ENCODE peak calls at places on chromosomes 7 and 10, in nine cellular contexts. One of them, this sample, is unnamed.
A peak's percentile ranks its signal among the peaks of the same experiment; 100 is the strongest.

GRCh38 chr7:41451826-41452225 is 251.1 kb downstream of the INHBA start:
- DNase-seq in breast epithelium: no peak
- DNase-seq in A549: no peak
- DNase-seq in Peyer's patch: no peak
- DNase-seq in neural progenitor cell: no peak
- DNase-seq in prostate gland: no peak
- DNase-seq in brain microvascular endothelial cell: no peak
- DNase-seq in HCT116: no peak
- DNase-seq in RWPE2: no peak
- DNase-seq in this sample: peak; percentile 60

GRCh38 chr10:3811331-3811870 is 26.4 kb upstream of the KLF6 start:
- DNase-seq in breast epithelium: no peak
- DNase-seq in A549: no peak
- DNase-seq in Peyer's patch: peak; percentile 61
- DNase-seq in neural progenitor cell: no peak
- DNase-seq in prostate gland: peak; percentile 52
- DNase-seq in brain microvascular endothelial cell: peak; percentile 80
- DNase-seq in HCT116: no peak
- DNase-seq in RWPE2: peak; percentile 88
- DNase-seq in this sample: peak; percentile 49

GRCh38 chr7:139620676-139621344 is 97.3 kb downstream of the CLEC2L start:
- DNase-seq in breast epithelium: no peak
- DNase-seq in A549: peak; percentile 48
- DNase-seq in Peyer's patch: peak; percentile 27
- DNase-seq in neural progenitor cell: peak; percentile 62
- DNase-seq in prostate gland: no peak
- DNase-seq in brain microvascular endothelial cell: no peak
- DNase-seq in HCT116: peak; percentile 26
- DNase-seq in RWPE2: no peak
- DNase-seq in this sample: peak; percentile 27

GRCh38 chr7:121440857-121441503 is 44.9 kb upstream of the FAM3C start:
- DNase-seq in breast epithelium: no peak
- DNase-seq in A549: no peak
- DNase-seq in Peyer's patch: peak; percentile 30
- DNase-seq in neural progenitor cell: no peak
- DNase-seq in prostate gland: no peak
- DNase-seq in brain microvascular endothelial cell: no peak
- DNase-seq in HCT116: no peak
- DNase-seq in RWPE2: no peak
- DNase-seq in this sample: no peak

GRCh38 chr7:11192506-11192905 is 218.8 kb downstream of the PHF14 start:
- DNase-seq in breast epithelium: no peak
- DNase-seq in A549: no peak
- DNase-seq in Peyer's patch: no peak
- DNase-seq in neural progenitor cell: no peak
- DNase-seq in prostate gland: no peak
- DNase-seq in brain microvascular endothelial cell: peak; percentile 33
- DNase-seq in HCT116: no peak
- DNase-seq in RWPE2: no peak
- DNase-seq in this sample: no peak

GRCh38 chr10:77989081-77989724 is 40.1 kb downstream of the POLR3A start:
- DNase-seq in breast epithelium: no peak
- DNase-seq in A549: no peak
- DNase-seq in Peyer's patch: no peak
- DNase-seq in neural progenitor cell: no peak
- DNase-seq in prostate gland: no peak
- DNase-seq in brain microvascular endothelial cell: no peak
- DNase-seq in HCT116: no peak
- DNase-seq in RWPE2: no peak
- DNase-seq in this sample: no peak

GRCh38 chr10:119673271-119673670 is 22.1 kb downstream of the BAG3 start:
- DNase-seq in breast epithelium: no peak
- DNase-seq in A549: no peak
- DNase-seq in Peyer's patch: no peak
- DNase-seq in neural progenitor cell: peak; percentile 21
- DNase-seq in prostate gland: no peak
- DNase-seq in brain microvascular endothelial cell: no peak
- DNase-seq in HCT116: no peak
- DNase-seq in RWPE2: no peak
- DNase-seq in this sample: no peak

GRCh38 chr10:100791254-100792058 is 46.1 kb downstream of the PAX2 start:
- DNase-seq in breast epithelium: no peak
- DNase-seq in A549: no peak
- DNase-seq in Peyer's patch: no peak
- DNase-seq in neural progenitor cell: no peak
- DNase-seq in prostate gland: peak; percentile 41
- DNase-seq in brain microvascular endothelial cell: no peak
- DNase-seq in HCT116: no peak
- DNase-seq in RWPE2: no peak
- DNase-seq in this sample: no peak

GRCh38 chr7:73740771-73741170 is 2.2 kb upstream of the ABHD11 start:
- DNase-seq in breast epithelium: no peak
- DNase-seq in A549: no peak
- DNase-seq in Peyer's patch: no peak
- DNase-seq in neural progenitor cell: no peak
- DNase-seq in prostate gland: no peak
- DNase-seq in brain microvascular endothelial cell: no peak
- DNase-seq in HCT116: no peak
- DNase-seq in RWPE2: no peak
- DNase-seq in this sample: no peak

GRCh38 chr7:66902844-66903180 is 18.2 kb upstream of the TMEM248 start:
- DNase-seq in breast epithelium: no peak
- DNase-seq in A549: no peak
- DNase-seq in Peyer's patch: no peak
- DNase-seq in neural progenitor cell: no peak
- DNase-seq in prostate gland: no peak
- DNase-seq in brain microvascular endothelial cell: no peak
- DNase-seq in HCT116: no peak
- DNase-seq in RWPE2: no peak
- DNase-seq in this sample: no peak

GRCh38 chr7:41733063-41733398 is 30.1 kb upstream of the INHBA start:
- DNase-seq in breast epithelium: no peak
- DNase-seq in A549: no peak
- DNase-seq in Peyer's patch: no peak
- DNase-seq in neural progenitor cell: no peak
- DNase-seq in prostate gland: no peak
- DNase-seq in brain microvascular endothelial cell: no peak
- DNase-seq in HCT116: no peak
- DNase-seq in RWPE2: no peak
- DNase-seq in this sample: no peak

GRCh38 chr10:92816106-92816505 is 32.2 kb upstream of the EXOC6 start:
- DNase-seq in breast epithelium: no peak
- DNase-seq in A549: no peak
- DNase-seq in Peyer's patch: no peak
- DNase-seq in neural progenitor cell: no peak
- DNase-seq in prostate gland: no peak
- DNase-seq in brain microvascular endothelial cell: no peak
- DNase-seq in HCT116: no peak
- DNase-seq in RWPE2: no peak
- DNase-seq in this sample: no peak

GRCh38 chr7:28432105-28432504 is 19.8 kb downstream of the CREB5 start:
- DNase-seq in breast epithelium: no peak
- DNase-seq in A549: no peak
- DNase-seq in Peyer's patch: no peak
- DNase-seq in neural progenitor cell: no peak
- DNase-seq in prostate gland: no peak
- DNase-seq in brain microvascular endothelial cell: no peak
- DNase-seq in HCT116: no peak
- DNase-seq in RWPE2: no peak
- DNase-seq in this sample: no peak

GRCh38 chr7:55381187-55381586 is 16.1 kb downstream of the LANCL2 start:
- DNase-seq in breast epithelium: no peak
- DNase-seq in A549: no peak
- DNase-seq in Peyer's patch: no peak
- DNase-seq in neural progenitor cell: no peak
- DNase-seq in prostate gland: no peak
- DNase-seq in brain microvascular endothelial cell: no peak
- DNase-seq in HCT116: no peak
- DNase-seq in RWPE2: no peak
- DNase-seq in this sample: no peak

GRCh38 chr10:94066411-94066810 is 72.7 kb downstream of the PLCE1 start:
- DNase-seq in breast epithelium: no peak
- DNase-seq in A549: peak; percentile 25
- DNase-seq in Peyer's patch: no peak
- DNase-seq in neural progenitor cell: peak; percentile 77
- DNase-seq in prostate gland: no peak
- DNase-seq in brain microvascular endothelial cell: peak; percentile 30
- DNase-seq in HCT116: no peak
- DNase-seq in RWPE2: no peak
- DNase-seq in this sample: peak; percentile 30

GRCh38 chr7:116809636-116810266 is 52.6 kb upstream of the CAPZA2 start:
- DNase-seq in breast epithelium: no peak
- DNase-seq in A549: peak; percentile 79
- DNase-seq in Peyer's patch: no peak
- DNase-seq in neural progenitor cell: peak; percentile 80
- DNase-seq in prostate gland: peak; percentile 54
- DNase-seq in brain microvascular endothelial cell: peak; percentile 42
- DNase-seq in HCT116: peak; percentile 67
- DNase-seq in RWPE2: no peak
- DNase-seq in this sample: peak; percentile 60

GRCh38 chr10:30671011-30671616 is 41.6 kb upstream of the LYZL2 start:
- DNase-seq in breast epithelium: no peak
- DNase-seq in A549: peak; percentile 84
- DNase-seq in Peyer's patch: no peak
- DNase-seq in neural progenitor cell: peak; percentile 70
- DNase-seq in prostate gland: no peak
- DNase-seq in brain microvascular endothelial cell: peak; percentile 60
- DNase-seq in HCT116: peak; percentile 65
- DNase-seq in RWPE2: no peak
- DNase-seq in this sample: peak; percentile 40

DNA sequence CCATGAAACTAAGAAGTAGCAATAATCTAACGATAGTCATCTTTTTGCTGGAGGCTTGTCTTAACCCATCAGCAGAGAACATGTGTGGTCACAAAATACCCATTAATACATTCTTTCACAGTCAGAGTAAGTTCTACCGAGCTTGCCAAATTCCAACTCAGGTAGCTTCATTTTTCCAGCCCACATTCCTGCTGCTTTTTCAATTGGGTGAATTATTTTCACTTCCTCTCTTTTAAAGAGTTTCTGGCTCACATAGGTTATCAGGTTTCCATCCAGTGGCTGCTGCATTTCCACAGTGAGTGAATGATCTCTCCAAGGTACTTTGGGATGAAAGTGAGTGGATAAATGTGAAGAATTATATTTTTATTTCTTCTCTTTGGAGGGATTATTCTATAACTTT is 233.1 kb downstream of the SEMA3E start:
- DNase-seq in breast epithelium: no peak
- DNase-seq in A549: no peak
- DNase-seq in Peyer's patch: no peak
- DNase-seq in neural progenitor cell: peak; percentile 13
- DNase-seq in prostate gland: peak; percentile 10
- DNase-seq in brain microvascular endothelial cell: no peak
- DNase-seq in HCT116: no peak
- DNase-seq in RWPE2: no peak
- DNase-seq in this sample: peak; percentile 3
- TF ChIP-seq CTCF in breast epithelium: no peak
- TF ChIP-seq CTCF in A549: no peak
- TF ChIP-seq CTCF in Peyer's patch: no peak
- TF ChIP-seq CTCF in neural progenitor cell: no peak
- TF ChIP-seq CTCF in prostate gland: no peak
- TF ChIP-seq CTCF in brain microvascular endothelial cell: no peak
- TF ChIP-seq CTCF in HCT116: no peak
- TF ChIP-seq CTCF in RWPE2: no peak
- TF ChIP-seq CTCF in this sample: no peak

GRCh38 chr10:21314906-21315305 is 210.6 kb downstream of the SKIDA1 start:
- DNase-seq in breast epithelium: no peak
- DNase-seq in A549: no peak
- DNase-seq in Peyer's patch: no peak
- DNase-seq in neural progenitor cell: peak; percentile 23
- DNase-seq in prostate gland: no peak
- DNase-seq in brain microvascular endothelial cell: no peak
- DNase-seq in HCT116: no peak
- DNase-seq in RWPE2: no peak
- DNase-seq in this sample: no peak
- H3K27ac ChIP-seq in breast epithelium: peak overlapping the region; percentile 44
- H3K27ac ChIP-seq in A549: peak overlapping the region; percentile 93
- H3K27ac ChIP-seq in Peyer's patch: no peak overlapping the region
- H3K27ac ChIP-seq in neural progenitor cell: peak overlapping the region; percentile 73
- H3K27ac ChIP-seq in prostate gland: no peak overlapping the region
- H3K27ac ChIP-seq in brain microvascular endothelial cell: peak overlapping the region; percentile 48
- H3K27ac ChIP-seq in HCT116: peak overlapping the region; percentile 74
- H3K27ac ChIP-seq in RWPE2: peak overlapping the region; percentile 70
- H3K27ac ChIP-seq in this sample: peak overlapping the region; percentile 90

DNA sequence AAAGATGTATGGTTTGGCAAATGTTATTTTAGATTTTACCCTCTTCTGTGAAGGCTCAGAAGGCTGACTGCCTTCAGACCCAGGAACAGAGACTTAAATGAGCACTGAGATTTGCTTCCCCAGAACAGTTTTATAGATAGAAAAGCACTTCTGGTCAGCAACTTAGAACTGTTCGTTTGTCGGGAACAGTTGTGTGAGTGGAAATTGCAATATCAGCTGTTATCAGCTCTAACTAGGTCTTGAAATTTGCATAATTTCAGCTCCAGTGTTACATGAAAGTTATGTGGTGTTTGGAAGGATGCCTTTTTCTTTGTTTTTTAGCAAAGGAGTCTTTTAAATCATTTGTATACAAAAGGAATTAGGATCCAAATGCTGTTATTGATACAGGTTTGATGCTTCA is 83.8 kb upstream of the MXI1 start:
- DNase-seq in breast epithelium: no peak
- DNase-seq in A549: no peak
- DNase-seq in Peyer's patch: no peak
- DNase-seq in neural progenitor cell: no peak
- DNase-seq in prostate gland: no peak
- DNase-seq in brain microvascular endothelial cell: no peak
- DNase-seq in HCT116: no peak
- DNase-seq in RWPE2: no peak
- DNase-seq in this sample: no peak
- TF ChIP-seq CTCF in breast epithelium: no peak
- TF ChIP-seq CTCF in A549: no peak
- TF ChIP-seq CTCF in Peyer's patch: no peak
- TF ChIP-seq CTCF in neural progenitor cell: no peak
- TF ChIP-seq CTCF in prostate gland: no peak
- TF ChIP-seq CTCF in brain microvascular endothelial cell: no peak
- TF ChIP-seq CTCF in HCT116: no peak
- TF ChIP-seq CTCF in RWPE2: no peak
- TF ChIP-seq CTCF in this sample: no peak

DNA sequence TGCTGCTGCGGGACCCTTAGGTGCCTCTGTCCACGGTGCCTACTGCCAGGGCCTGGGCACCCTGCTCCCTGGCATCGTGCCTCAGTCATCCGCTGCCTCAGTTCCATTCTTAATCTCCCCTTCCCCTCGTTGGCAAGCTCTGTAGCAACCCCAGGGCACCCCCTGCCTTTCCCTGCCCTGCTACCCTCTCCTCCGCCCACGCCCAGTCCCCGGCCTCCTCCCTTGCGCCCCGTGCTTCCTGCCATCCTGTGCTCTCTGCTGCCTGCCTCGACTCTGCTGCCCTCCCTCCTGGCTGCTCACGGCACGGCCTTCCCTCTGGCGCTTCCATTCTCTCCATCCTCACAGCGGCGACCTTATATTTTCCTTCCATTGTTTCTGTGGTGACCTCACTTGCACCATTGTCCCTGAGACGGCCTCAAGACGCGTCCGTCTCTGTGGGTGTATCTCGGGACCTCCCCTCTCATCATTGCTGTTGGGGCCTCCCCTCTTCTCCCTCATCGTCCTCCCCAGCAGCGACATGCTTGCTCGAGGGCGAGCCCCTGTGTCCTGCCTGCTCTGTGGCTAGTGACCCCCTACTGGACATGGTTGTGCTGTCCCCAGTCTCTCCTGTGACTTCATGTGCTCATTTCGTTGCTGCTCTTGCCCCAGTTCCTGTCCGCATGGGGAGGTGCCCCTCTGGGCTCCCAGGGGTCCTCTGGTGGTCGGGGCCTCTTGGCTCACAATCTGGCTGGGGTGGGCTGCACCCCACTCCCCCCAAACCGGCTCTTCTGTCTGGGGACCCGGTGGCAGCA is 35.3 kb downstream of the AGAP3 start:
- DNase-seq in breast epithelium: no peak
- DNase-seq in A549: no peak
- DNase-seq in Peyer's patch: no peak
- DNase-seq in neural progenitor cell: no peak
- DNase-seq in prostate gland: no peak
- DNase-seq in brain microvascular endothelial cell: no peak
- DNase-seq in HCT116: no peak
- DNase-seq in RWPE2: no peak
- DNase-seq in this sample: no peak
- H3K27ac ChIP-seq in breast epithelium: no peak overlapping the region
- H3K27ac ChIP-seq in A549: no peak overlapping the region
- H3K27ac ChIP-seq in Peyer's patch: no peak overlapping the region
- H3K27ac ChIP-seq in neural progenitor cell: no peak overlapping the region
- H3K27ac ChIP-seq in prostate gland: no peak overlapping the region
- H3K27ac ChIP-seq in brain microvascular endothelial cell: no peak overlapping the region
- H3K27ac ChIP-seq in HCT116: no peak overlapping the region
- H3K27ac ChIP-seq in RWPE2: no peak overlapping the region
- H3K27ac ChIP-seq in this sample: peak overlapping the region; percentile 91